ENCODE peak calls at places on chromosomes 16 and 17, in six cellular contexts. M, O, W, S, P and A are unnamed samples.

GRCh38 chr17:42347198-42347597 is 41.0 kb downstream of the STAT3 start:
- DNase-seq in S (no peak), P (no peak), O (no peak), M (no peak), W (peak), A (no peak)

GRCh38 chr17:82648761-82649474 is 674 bp upstream of the WDR45B start:
- DNase-seq in S (peak), W (no peak), O (peak), M (peak), P (no peak), A (peak)

GRCh38 chr17:39404542-39405378 is 3.3 kb upstream of the FBXL20 start:
- DNase-seq in S (no peak), W (peak), P (peak), O (no peak), M (no peak), A (peak)

GRCh38 chr17:35372846-35373531 is 432 bp downstream of the SLFN11 start:
- DNase-seq in O (no peak), P (no peak), W (no peak), S (peak), M (no peak), A (no peak)

GRCh38 chr16:28192811-28193529 is 18.8 kb downstream of the XPO6 start:
- DNase-seq in M (no peak), W (no peak), S (no peak), P (no peak), O (no peak), A (no peak)

GRCh38 chr16:54359086-54359485 is 72.5 kb upstream of the IRX3 start:
- DNase-seq in M (no peak), O (no peak), P (no peak), W (no peak), S (no peak), A (no peak)

GRCh38 chr17:21400816-21401593 is 24.8 kb downstream of the KCNJ12 start:
- DNase-seq in S (no peak), P (no peak), O (no peak), M (no peak), W (no peak), A (no peak)

GRCh38 chr16:31273676-31274075 is 13.9 kb downstream of the ITGAM start:
- DNase-seq in P (no peak), S (no peak), W (no peak), O (no peak), M (no peak), A (no peak)

GRCh38 chr17:72915631-72916081 is 176.8 kb downstream of the SLC39A11 start:
- DNase-seq in W (no peak), O (no peak), M (no peak), P (no peak), S (no peak), A (no peak)

GRCh38 chr16:89880477-89881367 is 7.3 kb downstream of the TCF25 start:
- DNase-seq in P (no peak), W (no peak), O (no peak), S (no peak), M (no peak), A (no peak)

GRCh38 chr17:77130521-77130920 is 10.2 kb upstream of the SEC14L1 start:
- DNase-seq in O (no peak), W (no peak), S (no peak), P (no peak), M (no peak), A (no peak)

GRCh38 chr16:22162658-22163009 is 328 bp downstream of the SDR42E2 start:
- DNase-seq in W (no peak), S (no peak), O (no peak), M (no peak), P (no peak), A (no peak)

GRCh38 chr16:70738083-70738977 is 52.5 kb upstream of the MTSS2 start:
- DNase-seq in M (peak), P (no peak), O (no peak), W (no peak), S (peak), A (no peak)

GRCh38 chr16:4320571-4321137 is 4.8 kb downstream of the GLIS2 start:
- DNase-seq in M (no peak), W (no peak), S (no peak), O (no peak), P (no peak), A (no peak)

GRCh38 chr17:74768069-74768762 is 7.9 kb downstream of the NAT9 start:
- DNase-seq in S (no peak), P (peak), W (no peak), M (peak), O (no peak), A (no peak)

GRCh38 chr17:66343531-66344078 is 41.2 kb downstream of the PRKCA start:
- DNase-seq in O (no peak), P (no peak), W (no peak), M (no peak), S (no peak), A (no peak)

GRCh38 chr16:4218202-4218601 is 23.7 kb downstream of the SRL start:
- DNase-seq in M (no peak), S (no peak), P (no peak), O (no peak), W (no peak), A (no peak)

GRCh38 chr17:82287849-82288601 is 14.5 kb upstream of the CSNK1D start:
- DNase-seq in W (no peak), M (peak), S (no peak), O (no peak), P (peak), A (no peak)

GRCh38 chr16:57802635-57803412 is 533 bp upstream of the KIFC3 start:
- DNase-seq in M (peak), S (peak), W (no peak), P (no peak), O (no peak), A (no peak)

GRCh38 chr16:23408242-23409201 is 44.5 kb downstream of the COG7 start:
- DNase-seq in M (peak), P (peak), S (peak), W (peak), O (no peak), A (no peak)

GRCh38 chr17:17044846-17045561 is 2.7 kb downstream of the MPRIP start:
- DNase-seq in O (peak), W (peak), S (peak), M (no peak), P (peak), A (no peak)

GRCh38 chr17:986322-986929 is 6.8 kb upstream of the NXN start:
- DNase-seq in S (no peak), W (no peak), O (no peak), M (no peak), P (no peak), A (no peak)

GRCh38 chr17:66355510-66355909 is 53.1 kb downstream of the PRKCA start:
- DNase-seq in P (no peak), M (no peak), S (no peak), O (no peak), W (no peak), A (no peak)

DNA sequence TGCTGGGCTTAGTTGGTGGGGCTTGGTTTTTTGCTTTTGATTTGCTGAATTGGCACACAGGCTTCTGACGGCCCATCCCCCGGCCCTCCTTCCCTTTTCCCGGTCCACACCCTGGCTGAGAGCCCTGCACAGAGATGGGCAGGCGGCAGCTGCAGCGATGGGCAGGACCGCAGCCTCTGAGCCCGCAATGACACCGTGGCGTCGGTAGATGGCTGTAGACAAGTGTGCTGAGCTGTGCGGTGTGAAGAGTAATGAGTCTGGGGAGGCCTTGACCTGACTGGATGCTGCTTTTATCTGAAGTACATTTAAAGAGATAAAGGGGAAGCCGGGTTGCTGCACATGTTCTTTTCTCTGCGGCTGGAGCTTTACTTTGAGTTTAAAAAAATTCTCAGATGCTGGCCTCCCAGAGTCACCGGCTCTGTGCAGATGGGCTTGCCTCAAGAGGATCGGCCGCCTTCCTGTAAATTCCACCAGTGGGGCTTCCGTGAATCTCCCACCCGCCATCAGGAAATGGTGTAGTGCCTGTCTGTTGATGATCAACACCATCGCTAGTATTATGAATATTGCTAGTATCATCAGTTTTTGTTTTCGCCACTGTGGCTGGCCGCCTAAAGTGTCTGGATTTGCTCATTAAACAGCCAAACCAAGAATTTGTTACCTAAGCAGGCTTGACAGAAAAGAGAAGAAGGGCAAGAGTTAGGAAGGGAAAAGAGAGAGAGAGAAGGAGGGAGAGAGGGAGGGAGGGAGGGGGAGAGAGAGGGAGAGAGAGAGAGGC is 245.6 kb upstream of the RBFOX1 start:
- DNase-seq in P (no peak), O (no peak), W (no peak), S (peak), M (peak), A (peak)
- TF ChIP-seq CTCF in P (no peak), O (no peak), W (no peak), S (peak), M (peak), A (no peak)

DNA sequence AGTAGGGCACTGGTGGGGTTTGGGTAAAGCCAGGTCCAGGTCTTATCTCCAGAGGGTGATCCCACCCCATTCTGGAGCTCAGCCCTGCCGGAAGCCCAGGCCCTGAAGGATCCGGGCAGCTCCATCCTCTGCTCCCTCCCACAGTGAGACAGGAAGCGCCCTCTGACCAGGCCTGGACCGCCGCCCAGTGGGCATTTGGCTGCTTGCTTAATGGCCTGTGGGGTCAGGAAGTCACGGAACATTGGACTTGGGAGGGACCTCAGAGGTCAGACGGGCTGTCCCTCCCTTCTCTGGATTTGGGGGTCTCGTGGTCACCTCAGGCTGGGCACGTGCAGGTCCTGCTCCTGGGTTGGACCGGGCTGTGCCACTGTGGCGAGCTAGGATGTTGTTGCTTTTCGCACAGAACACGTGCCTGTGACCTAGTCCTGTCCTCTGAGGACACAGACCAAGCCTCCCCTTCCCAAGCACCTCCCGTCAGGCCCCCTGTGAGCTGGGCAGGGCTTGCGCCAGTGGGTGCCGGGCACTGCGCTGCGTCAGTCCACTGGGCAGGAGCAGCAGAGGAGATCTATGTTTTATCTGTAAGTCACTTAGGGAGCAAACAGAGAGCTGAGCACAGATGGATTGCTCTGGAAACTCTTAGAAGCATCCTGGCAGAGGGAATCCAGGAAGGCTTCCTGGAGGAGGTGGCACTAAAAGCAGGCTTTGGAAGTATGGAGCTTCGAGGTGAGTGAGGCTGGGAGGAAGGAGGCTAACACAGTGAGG is 49.4 kb upstream of the GSE1 start:
- DNase-seq in M (peak), P (no peak), O (no peak), W (no peak), S (no peak), A (no peak)
- TF ChIP-seq CTCF in M (no peak), P (no peak), O (no peak), W (no peak), S (peak), A (no peak)

GRCh38 chr17:28342313-28342712 is 6.8 kb downstream of the TNFAIP1 start:
- DNase-seq in M (no peak), S (no peak), W (no peak), O (no peak), P (no peak), A (no peak)
- TF ChIP-seq CTCF in M (no peak), S (no peak), W (no peak), O (no peak), P (no peak), A (no peak)

GRCh38 chr16:67028167-67028554 is 788 bp upstream of the CBFB start:
- DNase-seq in S (no peak), O (no peak), W (no peak), M (no peak), P (no peak), A (no peak)

GRCh38 chr16:67028555-67029248 is at the start of gene CBFB:
- DNase-seq in W (peak), M (peak), S (peak), O (peak), P (peak), A (peak)

GRCh38 chr16:67029249-67030096 is 524 bp downstream of the CBFB start:
- DNase-seq in O (peak), W (no peak), P (peak), S (peak), M (peak), A (peak)

GRCh38 chr16:67027046-67027445 is 1.9 kb upstream of the CBFB start:
- DNase-seq in O (peak), M (no peak), P (no peak), S (no peak), W (no peak), A (no peak)

DNA sequence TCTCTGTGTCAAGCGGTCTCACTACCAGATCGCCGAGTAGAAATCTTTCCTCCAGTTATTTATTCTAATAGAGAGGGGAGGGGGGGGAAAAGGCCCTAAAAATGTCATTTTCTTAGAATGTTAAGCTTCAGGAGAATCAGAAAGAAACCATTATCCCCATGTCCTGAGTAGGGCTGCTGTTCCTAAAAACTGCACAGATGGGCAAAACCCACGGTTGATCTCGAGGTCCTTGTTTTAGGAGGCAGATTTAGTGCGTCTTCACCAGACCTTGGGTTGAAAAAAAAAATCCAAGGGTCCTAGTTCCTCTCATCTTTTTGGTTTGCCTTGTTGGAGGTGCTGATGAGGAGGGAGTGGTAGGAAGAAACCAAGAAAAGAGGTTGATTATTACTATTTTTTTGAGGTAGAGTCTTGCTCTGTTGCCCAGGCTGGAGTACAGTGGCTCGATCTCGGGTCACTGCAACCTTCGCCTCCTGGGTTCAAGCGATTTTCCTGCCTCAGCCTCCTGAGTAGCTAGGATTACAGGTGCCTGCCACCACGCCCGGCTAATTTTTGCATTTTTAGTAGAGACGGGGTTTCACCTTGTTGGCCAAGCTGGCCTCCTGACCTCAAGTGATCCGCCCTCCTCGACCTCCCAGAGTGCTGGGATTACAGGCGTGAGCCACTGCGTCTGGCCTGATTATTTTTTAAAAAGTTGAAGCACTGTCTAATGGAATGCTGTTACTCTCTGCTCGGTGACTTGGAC is 1.4 kb downstream of the CBFB start:
- DNase-seq in P (no peak), S (no peak), M (no peak), O (no peak), W (no peak), A (no peak)
- TF ChIP-seq CTCF in P (no peak), S (no peak), M (no peak), O (no peak), W (no peak), A (no peak)

DNA sequence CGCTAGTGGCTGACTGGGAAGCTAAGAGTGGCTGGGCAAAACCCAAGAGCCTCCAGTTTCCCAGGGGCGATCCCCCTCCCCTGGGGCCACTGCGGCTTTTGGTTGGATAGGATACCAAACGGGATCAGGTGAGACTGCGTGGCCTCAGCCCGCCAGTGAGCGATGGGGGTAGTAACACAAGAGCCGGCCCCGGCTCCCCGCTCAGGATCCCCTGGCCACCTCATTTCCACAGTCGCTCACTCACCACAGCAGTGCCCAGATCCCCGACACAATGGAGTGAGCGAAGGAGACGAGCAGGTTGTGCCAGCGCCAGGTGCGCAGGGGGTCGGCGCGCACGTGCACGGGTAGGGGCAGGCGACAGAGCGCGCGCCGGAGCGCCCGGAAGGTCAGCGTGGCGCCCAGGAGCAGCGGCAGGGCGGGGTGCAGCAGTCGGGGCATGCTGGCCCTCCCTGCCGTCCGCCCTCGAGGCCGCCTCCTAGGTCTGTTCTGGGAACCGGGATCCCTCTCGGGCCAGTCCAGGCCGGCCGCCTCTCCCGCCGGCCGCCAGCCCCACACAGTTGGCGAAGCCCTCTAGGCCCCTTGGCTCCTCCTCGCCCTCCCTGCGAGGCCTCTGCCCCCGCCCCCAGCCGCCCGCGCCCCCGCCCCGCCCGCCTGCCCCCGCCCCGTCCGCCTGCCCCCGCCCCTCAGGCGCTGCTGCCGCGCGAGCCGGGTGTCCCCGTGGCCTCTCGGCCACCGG is at the start of gene TLCD1:
- DNase-seq in W (no peak), M (peak), O (peak), P (no peak), S (peak), A (no peak)
- TF ChIP-seq CTCF in W (no peak), M (no peak), O (no peak), P (no peak), S (no peak), A (no peak)